ENCODE peak calls at places on chromosomes 1 and 21, in nine cellular contexts. One of them, this sample, is unnamed.

GRCh38 chr21:35853321-35853922 is 206.9 kb downstream of the SETD4 start:
- DNase-seq in psoas muscle: no peak
- DNase-seq in neural progenitor cell: no peak
- DNase-seq in foreskin fibroblast: no peak
- DNase-seq in nephron progenitor cell: no peak
- DNase-seq in cardiac fibroblast: no peak
- DNase-seq in lower leg skin: no peak
- DNase-seq in thoracic aorta: no peak
- DNase-seq in ovary: no peak
- DNase-seq in this sample: no peak

GRCh38 chr1:25140073-25140797 is 92.1 kb downstream of the SYF2 start:
- DNase-seq in psoas muscle: no peak
- DNase-seq in neural progenitor cell: no peak
- DNase-seq in foreskin fibroblast: peak; percentile 12
- DNase-seq in nephron progenitor cell: no peak
- DNase-seq in cardiac fibroblast: no peak
- DNase-seq in lower leg skin: no peak
- DNase-seq in thoracic aorta: no peak
- DNase-seq in ovary: no peak
- DNase-seq in this sample: no peak

GRCh38 chr1:167520711-167521206 is 2.4 kb upstream of the CD247 start:
- DNase-seq in psoas muscle: no peak
- DNase-seq in neural progenitor cell: no peak
- DNase-seq in foreskin fibroblast: no peak
- DNase-seq in nephron progenitor cell: no peak
- DNase-seq in cardiac fibroblast: no peak
- DNase-seq in lower leg skin: no peak
- DNase-seq in thoracic aorta: no peak
- DNase-seq in ovary: no peak
- DNase-seq in this sample: no peak

GRCh38 chr1:47805020-47805419 is 192.2 kb downstream of the TRABD2B start:
- DNase-seq in psoas muscle: no peak
- DNase-seq in neural progenitor cell: no peak
- DNase-seq in foreskin fibroblast: peak; percentile 17
- DNase-seq in nephron progenitor cell: no peak
- DNase-seq in cardiac fibroblast: no peak
- DNase-seq in lower leg skin: no peak
- DNase-seq in thoracic aorta: no peak
- DNase-seq in ovary: no peak
- DNase-seq in this sample: no peak

GRCh38 chr1:36751525-36751924 is 268.8 kb upstream of the CSF3R start:
- DNase-seq in psoas muscle: no peak
- DNase-seq in neural progenitor cell: no peak
- DNase-seq in foreskin fibroblast: no peak
- DNase-seq in nephron progenitor cell: no peak
- DNase-seq in cardiac fibroblast: no peak
- DNase-seq in lower leg skin: no peak
- DNase-seq in thoracic aorta: no peak
- DNase-seq in ovary: no peak
- DNase-seq in this sample: no peak

GRCh38 chr1:218369688-218370511 is 24.8 kb downstream of the TGFB2 start:
- DNase-seq in psoas muscle: no peak
- DNase-seq in neural progenitor cell: no peak
- DNase-seq in foreskin fibroblast: peak; percentile 43
- DNase-seq in nephron progenitor cell: no peak
- DNase-seq in cardiac fibroblast: peak; percentile 83
- DNase-seq in lower leg skin: no peak
- DNase-seq in thoracic aorta: no peak
- DNase-seq in ovary: no peak
- DNase-seq in this sample: no peak

GRCh38 chr1:72439036-72439435 is 156.7 kb upstream of the NEGR1 start:
- DNase-seq in psoas muscle: no peak
- DNase-seq in neural progenitor cell: no peak
- DNase-seq in foreskin fibroblast: peak; percentile 67
- DNase-seq in nephron progenitor cell: no peak
- DNase-seq in cardiac fibroblast: no peak
- DNase-seq in lower leg skin: peak; percentile 28
- DNase-seq in thoracic aorta: no peak
- DNase-seq in ovary: no peak
- DNase-seq in this sample: no peak

GRCh38 chr21:42698730-42699129 is 45.3 kb downstream of the PDE9A start:
- DNase-seq in psoas muscle: no peak
- DNase-seq in neural progenitor cell: no peak
- DNase-seq in foreskin fibroblast: no peak
- DNase-seq in nephron progenitor cell: no peak
- DNase-seq in cardiac fibroblast: no peak
- DNase-seq in lower leg skin: no peak
- DNase-seq in thoracic aorta: no peak
- DNase-seq in ovary: no peak
- DNase-seq in this sample: no peak

GRCh38 chr1:20508411-20508771 is 440 bp upstream of the MUL1 start:
- DNase-seq in psoas muscle: no peak
- DNase-seq in neural progenitor cell: no peak
- DNase-seq in foreskin fibroblast: no peak
- DNase-seq in nephron progenitor cell: no peak
- DNase-seq in cardiac fibroblast: no peak
- DNase-seq in lower leg skin: no peak
- DNase-seq in thoracic aorta: no peak
- DNase-seq in ovary: no peak
- DNase-seq in this sample: no peak

GRCh38 chr1:205505791-205506190 is 1.3 kb downstream of the CDK18 start:
- DNase-seq in psoas muscle: no peak
- DNase-seq in neural progenitor cell: no peak
- DNase-seq in foreskin fibroblast: no peak
- DNase-seq in nephron progenitor cell: no peak
- DNase-seq in cardiac fibroblast: peak; percentile 35
- DNase-seq in lower leg skin: no peak
- DNase-seq in thoracic aorta: peak; percentile 51
- DNase-seq in ovary: peak; percentile 58
- DNase-seq in this sample: no peak

GRCh38 chr21:16086121-16086520 is 356.3 kb downstream of the USP25 start:
- DNase-seq in psoas muscle: no peak
- DNase-seq in neural progenitor cell: no peak
- DNase-seq in foreskin fibroblast: peak; percentile 12
- DNase-seq in nephron progenitor cell: no peak
- DNase-seq in cardiac fibroblast: no peak
- DNase-seq in lower leg skin: no peak
- DNase-seq in thoracic aorta: no peak
- DNase-seq in ovary: no peak
- DNase-seq in this sample: no peak

GRCh38 chr1:23421752-23422312 is 2.7 kb downstream of the TCEA3 start:
- DNase-seq in psoas muscle: no peak
- DNase-seq in neural progenitor cell: no peak
- DNase-seq in foreskin fibroblast: peak; percentile 79
- DNase-seq in nephron progenitor cell: no peak
- DNase-seq in cardiac fibroblast: peak; percentile 68
- DNase-seq in lower leg skin: no peak
- DNase-seq in thoracic aorta: no peak
- DNase-seq in ovary: no peak
- DNase-seq in this sample: no peak
- TF ChIP-seq CTCF in psoas muscle: no peak
- TF ChIP-seq CTCF in neural progenitor cell: no peak
- TF ChIP-seq CTCF in foreskin fibroblast: no peak
- TF ChIP-seq CTCF in nephron progenitor cell: no peak
- TF ChIP-seq CTCF in cardiac fibroblast: peak; percentile 25
- TF ChIP-seq CTCF in lower leg skin: no peak
- TF ChIP-seq CTCF in thoracic aorta: no peak
- TF ChIP-seq CTCF in ovary: peak; percentile 31
- TF ChIP-seq CTCF in this sample: no peak

DNA sequence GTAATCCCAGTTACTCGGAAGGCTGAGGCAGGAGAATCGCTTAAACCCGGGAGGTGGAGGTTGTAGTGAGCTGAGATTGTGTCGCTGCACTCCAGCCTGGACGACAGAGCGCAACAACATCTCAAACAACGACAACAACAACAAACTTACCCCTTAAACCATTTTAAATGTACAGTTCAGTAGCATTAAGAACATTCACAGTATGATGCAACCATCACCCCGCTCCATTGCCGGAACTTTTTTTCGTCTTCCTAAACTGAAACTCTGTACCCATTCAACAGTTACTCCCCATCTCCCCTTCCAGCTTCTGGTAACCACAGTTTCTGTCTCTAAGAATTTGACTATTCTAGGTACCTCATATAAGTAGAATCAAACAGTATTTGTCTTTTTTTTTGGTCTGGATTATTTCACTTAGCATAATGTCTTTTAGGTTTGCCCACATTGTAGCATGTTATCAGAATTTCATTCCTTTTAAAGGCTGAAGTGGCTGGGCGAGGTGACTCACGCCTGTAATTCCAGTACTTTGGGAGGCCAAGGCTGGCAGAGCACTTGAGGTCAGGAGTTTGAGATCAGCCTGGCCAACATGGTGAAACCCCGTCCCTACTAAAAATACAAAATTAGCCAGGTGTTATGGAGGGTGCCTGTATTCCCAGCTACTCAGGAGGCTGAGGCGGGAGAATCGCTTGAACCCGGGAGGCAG is 19.6 kb downstream of the CA6 start:
- DNase-seq in psoas muscle: no peak
- DNase-seq in neural progenitor cell: no peak
- DNase-seq in foreskin fibroblast: no peak
- DNase-seq in nephron progenitor cell: no peak
- DNase-seq in cardiac fibroblast: peak; percentile 24
- DNase-seq in lower leg skin: no peak
- DNase-seq in thoracic aorta: no peak
- DNase-seq in ovary: no peak
- DNase-seq in this sample: no peak
- TF ChIP-seq CTCF in psoas muscle: no peak
- TF ChIP-seq CTCF in neural progenitor cell: no peak
- TF ChIP-seq CTCF in foreskin fibroblast: no peak
- TF ChIP-seq CTCF in nephron progenitor cell: no peak
- TF ChIP-seq CTCF in cardiac fibroblast: no peak
- TF ChIP-seq CTCF in lower leg skin: no peak
- TF ChIP-seq CTCF in thoracic aorta: no peak
- TF ChIP-seq CTCF in ovary: no peak
- TF ChIP-seq CTCF in this sample: no peak

GRCh38 chr1:50279622-50280320 is 143.5 kb downstream of the DMRTA2 start:
- DNase-seq in psoas muscle: no peak
- DNase-seq in neural progenitor cell: peak; percentile 31
- DNase-seq in foreskin fibroblast: peak; percentile 45
- DNase-seq in nephron progenitor cell: peak; percentile 71
- DNase-seq in cardiac fibroblast: peak; percentile 3
- DNase-seq in lower leg skin: peak; percentile 39
- DNase-seq in thoracic aorta: no peak
- DNase-seq in ovary: no peak
- DNase-seq in this sample: no peak
- TF ChIP-seq CTCF in psoas muscle: no peak
- TF ChIP-seq CTCF in neural progenitor cell: no peak
- TF ChIP-seq CTCF in foreskin fibroblast: no peak
- TF ChIP-seq CTCF in nephron progenitor cell: no peak
- TF ChIP-seq CTCF in cardiac fibroblast: no peak
- TF ChIP-seq CTCF in lower leg skin: no peak
- TF ChIP-seq CTCF in thoracic aorta: no peak
- TF ChIP-seq CTCF in ovary: no peak
- TF ChIP-seq CTCF in this sample: no peak

GRCh38 chr1:175019524-175019923 is 3.7 kb downstream of the MRPS14 start:
- DNase-seq in psoas muscle: no peak
- DNase-seq in neural progenitor cell: no peak
- DNase-seq in foreskin fibroblast: no peak
- DNase-seq in nephron progenitor cell: no peak
- DNase-seq in cardiac fibroblast: no peak
- DNase-seq in lower leg skin: no peak
- DNase-seq in thoracic aorta: no peak
- DNase-seq in ovary: no peak
- DNase-seq in this sample: no peak

GRCh38 chr1:175023043-175023921 is at the start of gene MRPS14:
- DNase-seq in psoas muscle: peak; percentile 98
- DNase-seq in neural progenitor cell: peak; percentile 97
- DNase-seq in foreskin fibroblast: peak; percentile 100
- DNase-seq in nephron progenitor cell: peak; percentile 97
- DNase-seq in cardiac fibroblast: peak; percentile 99
- DNase-seq in lower leg skin: peak; percentile 99
- DNase-seq in thoracic aorta: peak; percentile 98
- DNase-seq in ovary: peak; percentile 99
- DNase-seq in this sample: peak; percentile 95

GRCh38 chr1:175024773-175025172 is 1.5 kb upstream of the MRPS14 start:
- DNase-seq in psoas muscle: no peak
- DNase-seq in neural progenitor cell: no peak
- DNase-seq in foreskin fibroblast: no peak
- DNase-seq in nephron progenitor cell: no peak
- DNase-seq in cardiac fibroblast: no peak
- DNase-seq in lower leg skin: no peak
- DNase-seq in thoracic aorta: no peak
- DNase-seq in ovary: no peak
- DNase-seq in this sample: no peak
- TF ChIP-seq CTCF in psoas muscle: no peak
- TF ChIP-seq CTCF in neural progenitor cell: no peak
- TF ChIP-seq CTCF in foreskin fibroblast: no peak
- TF ChIP-seq CTCF in nephron progenitor cell: no peak
- TF ChIP-seq CTCF in cardiac fibroblast: no peak
- TF ChIP-seq CTCF in lower leg skin: no peak
- TF ChIP-seq CTCF in thoracic aorta: no peak
- TF ChIP-seq CTCF in ovary: no peak
- TF ChIP-seq CTCF in this sample: no peak

DNA sequence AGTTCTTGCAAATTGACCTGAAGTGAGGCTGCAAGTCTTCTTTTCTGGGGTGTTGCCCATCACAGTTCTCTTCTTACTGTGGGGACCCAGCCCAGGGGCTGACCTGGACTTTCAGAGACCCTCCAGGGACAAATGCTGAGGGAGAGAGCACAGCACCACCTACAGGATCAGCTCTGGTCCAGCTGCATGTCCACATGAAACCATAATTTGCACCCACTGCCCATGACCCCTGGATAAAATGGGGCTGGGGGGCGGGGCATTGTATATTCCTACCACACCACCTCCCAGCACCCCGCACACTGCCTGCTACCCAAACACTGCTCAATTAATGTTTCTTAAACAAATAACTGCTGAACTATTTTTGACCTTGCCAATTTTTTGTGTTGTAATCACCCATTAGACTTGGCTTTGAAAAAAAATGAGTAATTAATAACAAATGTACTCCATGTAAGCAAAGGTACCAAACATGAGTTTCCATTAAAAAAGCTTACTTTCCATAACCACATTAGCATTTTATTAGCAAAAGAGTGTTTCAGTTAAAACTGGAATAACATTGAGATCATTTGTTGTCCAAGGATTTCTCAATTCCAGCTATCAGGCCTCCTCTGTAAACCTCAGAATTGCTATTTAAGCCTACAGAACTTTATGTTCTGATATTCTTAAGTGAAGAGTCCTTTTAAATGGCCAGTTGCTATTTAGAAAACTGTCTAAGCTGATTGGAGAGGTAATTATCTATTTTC is 168.0 kb upstream of the RAB4A start:
- DNase-seq in psoas muscle: no peak
- DNase-seq in neural progenitor cell: peak; percentile 50
- DNase-seq in foreskin fibroblast: no peak
- DNase-seq in nephron progenitor cell: no peak
- DNase-seq in cardiac fibroblast: peak; percentile 21
- DNase-seq in lower leg skin: peak; percentile 75
- DNase-seq in thoracic aorta: no peak
- DNase-seq in ovary: no peak
- DNase-seq in this sample: no peak
- TF ChIP-seq CTCF in psoas muscle: no peak
- TF ChIP-seq CTCF in neural progenitor cell: peak; percentile 57
- TF ChIP-seq CTCF in foreskin fibroblast: peak; percentile 21
- TF ChIP-seq CTCF in nephron progenitor cell: no peak
- TF ChIP-seq CTCF in cardiac fibroblast: no peak
- TF ChIP-seq CTCF in lower leg skin: no peak
- TF ChIP-seq CTCF in thoracic aorta: no peak
- TF ChIP-seq CTCF in ovary: no peak
- TF ChIP-seq CTCF in this sample: no peak